ENCODE peak calls at places on chromosomes 5 and 9, in ten cellular contexts. One of them, this sample, is unnamed.

GRCh38 chr5:91383956-91384300 is 811 bp upstream of the ARRDC3 start:
- DNase-seq in thyroid gland: no peak
- DNase-seq in astrocyte of the spinal cord: no peak
- DNase-seq in tibial artery: peak
- DNase-seq in endothelial cell of umbilical vein: peak
- DNase-seq in fibroblast of pulmonary artery: no peak
- DNase-seq in CD8-positive, alpha-beta T cell: no peak
- DNase-seq in AG04449: no peak
- DNase-seq in A549: no peak
- DNase-seq in ovary: no peak
- DNase-seq in this sample: no peak

GRCh38 chr5:172399826-172400225 is 54.5 kb downstream of the SH3PXD2B start:
- DNase-seq in thyroid gland: no peak
- DNase-seq in astrocyte of the spinal cord: no peak
- DNase-seq in fibroblast of pulmonary artery: no peak
- DNase-seq in tibial artery: no peak
- DNase-seq in endothelial cell of umbilical vein: no peak
- DNase-seq in ovary: no peak
- DNase-seq in CD8-positive, alpha-beta T cell: no peak
- DNase-seq in A549: no peak
- DNase-seq in AG04449: no peak
- DNase-seq in this sample: no peak

GRCh38 chr5:124736111-124736813 is 10.2 kb downstream of the ZNF608 start:
- DNase-seq in fibroblast of pulmonary artery: no peak
- DNase-seq in astrocyte of the spinal cord: peak
- DNase-seq in A549: no peak
- DNase-seq in AG04449: no peak
- DNase-seq in endothelial cell of umbilical vein: no peak
- DNase-seq in CD8-positive, alpha-beta T cell: no peak
- DNase-seq in ovary: no peak
- DNase-seq in tibial artery: no peak
- DNase-seq in thyroid gland: no peak
- DNase-seq in this sample: no peak

GRCh38 chr9:32886021-32886420 is 102.7 kb downstream of the TMEM215 start:
- DNase-seq in AG04449: no peak
- DNase-seq in tibial artery: no peak
- DNase-seq in thyroid gland: no peak
- DNase-seq in ovary: no peak
- DNase-seq in astrocyte of the spinal cord: peak
- DNase-seq in endothelial cell of umbilical vein: no peak
- DNase-seq in A549: no peak
- DNase-seq in CD8-positive, alpha-beta T cell: no peak
- DNase-seq in fibroblast of pulmonary artery: no peak
- DNase-seq in this sample: no peak

GRCh38 chr5:126914813-126915436 is 115.4 kb downstream of the MARCHF3 start:
- DNase-seq in A549: no peak
- DNase-seq in tibial artery: no peak
- DNase-seq in CD8-positive, alpha-beta T cell: no peak
- DNase-seq in astrocyte of the spinal cord: no peak
- DNase-seq in thyroid gland: peak
- DNase-seq in AG04449: no peak
- DNase-seq in endothelial cell of umbilical vein: no peak
- DNase-seq in fibroblast of pulmonary artery: no peak
- DNase-seq in ovary: no peak
- DNase-seq in this sample: no peak

GRCh38 chr9:89743576-89744254 is 138.9 kb downstream of the GADD45G start:
- DNase-seq in A549: no peak
- DNase-seq in thyroid gland: no peak
- DNase-seq in AG04449: no peak
- DNase-seq in CD8-positive, alpha-beta T cell: peak
- DNase-seq in endothelial cell of umbilical vein: no peak
- DNase-seq in fibroblast of pulmonary artery: no peak
- DNase-seq in tibial artery: no peak
- DNase-seq in astrocyte of the spinal cord: no peak
- DNase-seq in ovary: no peak
- DNase-seq in this sample: no peak

GRCh38 chr5:181204561-181205401 is at the start of gene TRIM7:
- DNase-seq in astrocyte of the spinal cord: peak
- DNase-seq in A549: peak
- DNase-seq in AG04449: no peak
- DNase-seq in endothelial cell of umbilical vein: peak
- DNase-seq in ovary: peak
- DNase-seq in thyroid gland: peak
- DNase-seq in CD8-positive, alpha-beta T cell: no peak
- DNase-seq in tibial artery: peak
- DNase-seq in fibroblast of pulmonary artery: no peak
- DNase-seq in this sample: no peak

GRCh38 chr5:73189816-73190451 is 16.9 kb downstream of the TMEM174 start:
- DNase-seq in tibial artery: no peak
- DNase-seq in CD8-positive, alpha-beta T cell: no peak
- DNase-seq in AG04449: peak
- DNase-seq in endothelial cell of umbilical vein: no peak
- DNase-seq in fibroblast of pulmonary artery: peak
- DNase-seq in thyroid gland: peak
- DNase-seq in A549: no peak
- DNase-seq in ovary: peak
- DNase-seq in astrocyte of the spinal cord: peak
- DNase-seq in this sample: no peak

GRCh38 chr5:93607367-93608258 is 24.6 kb downstream of the NR2F1 start:
- DNase-seq in ovary: peak
- DNase-seq in astrocyte of the spinal cord: peak
- DNase-seq in thyroid gland: peak
- DNase-seq in AG04449: no peak
- DNase-seq in tibial artery: no peak
- DNase-seq in CD8-positive, alpha-beta T cell: no peak
- DNase-seq in A549: peak
- DNase-seq in endothelial cell of umbilical vein: peak
- DNase-seq in fibroblast of pulmonary artery: peak
- DNase-seq in this sample: no peak

GRCh38 chr5:123673107-123673506 is 161.1 kb downstream of the CSNK1G3 start:
- DNase-seq in astrocyte of the spinal cord: no peak
- DNase-seq in tibial artery: no peak
- DNase-seq in ovary: no peak
- DNase-seq in fibroblast of pulmonary artery: no peak
- DNase-seq in A549: peak
- DNase-seq in endothelial cell of umbilical vein: peak
- DNase-seq in thyroid gland: peak
- DNase-seq in CD8-positive, alpha-beta T cell: no peak
- DNase-seq in AG04449: no peak
- DNase-seq in this sample: no peak

GRCh38 chr5:32865475-32865874 is 154.4 kb downstream of the NPR3 start:
- DNase-seq in CD8-positive, alpha-beta T cell: no peak
- DNase-seq in tibial artery: no peak
- DNase-seq in ovary: no peak
- DNase-seq in endothelial cell of umbilical vein: no peak
- DNase-seq in AG04449: no peak
- DNase-seq in thyroid gland: no peak
- DNase-seq in fibroblast of pulmonary artery: no peak
- DNase-seq in A549: no peak
- DNase-seq in astrocyte of the spinal cord: peak
- DNase-seq in this sample: no peak

GRCh38 chr5:161230222-161230621 is 316.3 kb downstream of the GABRB2 start:
- DNase-seq in AG04449: no peak
- DNase-seq in fibroblast of pulmonary artery: no peak
- DNase-seq in CD8-positive, alpha-beta T cell: no peak
- DNase-seq in tibial artery: no peak
- DNase-seq in thyroid gland: no peak
- DNase-seq in ovary: no peak
- DNase-seq in astrocyte of the spinal cord: no peak
- DNase-seq in A549: no peak
- DNase-seq in endothelial cell of umbilical vein: no peak
- DNase-seq in this sample: no peak

GRCh38 chr5:101393795-101394450 is 490.8 kb upstream of the ST8SIA4 start:
- DNase-seq in endothelial cell of umbilical vein: no peak
- DNase-seq in thyroid gland: no peak
- DNase-seq in A549: no peak
- DNase-seq in CD8-positive, alpha-beta T cell: no peak
- DNase-seq in fibroblast of pulmonary artery: no peak
- DNase-seq in tibial artery: no peak
- DNase-seq in astrocyte of the spinal cord: no peak
- DNase-seq in AG04449: no peak
- DNase-seq in ovary: no peak
- DNase-seq in this sample: no peak

GRCh38 chr5:16856531-16856930 is 79.6 kb downstream of the MYO10 start:
- DNase-seq in ovary: no peak
- DNase-seq in fibroblast of pulmonary artery: peak
- DNase-seq in tibial artery: no peak
- DNase-seq in AG04449: no peak
- DNase-seq in thyroid gland: peak
- DNase-seq in CD8-positive, alpha-beta T cell: no peak
- DNase-seq in A549: peak
- DNase-seq in endothelial cell of umbilical vein: no peak
- DNase-seq in astrocyte of the spinal cord: no peak
- DNase-seq in this sample: peak

GRCh38 chr5:13934125-13934524 is 10.4 kb downstream of the DNAH5 start:
- DNase-seq in tibial artery: no peak
- DNase-seq in CD8-positive, alpha-beta T cell: no peak
- DNase-seq in endothelial cell of umbilical vein: no peak
- DNase-seq in astrocyte of the spinal cord: no peak
- DNase-seq in A549: no peak
- DNase-seq in ovary: no peak
- DNase-seq in thyroid gland: no peak
- DNase-seq in fibroblast of pulmonary artery: no peak
- DNase-seq in AG04449: no peak
- DNase-seq in this sample: no peak

GRCh38 chr9:12815895-12816294 is 41.1 kb downstream of the LURAP1L start:
- DNase-seq in CD8-positive, alpha-beta T cell: no peak
- DNase-seq in ovary: no peak
- DNase-seq in tibial artery: no peak
- DNase-seq in astrocyte of the spinal cord: no peak
- DNase-seq in AG04449: no peak
- DNase-seq in A549: peak
- DNase-seq in thyroid gland: no peak
- DNase-seq in endothelial cell of umbilical vein: no peak
- DNase-seq in fibroblast of pulmonary artery: peak
- DNase-seq in this sample: no peak

DNA sequence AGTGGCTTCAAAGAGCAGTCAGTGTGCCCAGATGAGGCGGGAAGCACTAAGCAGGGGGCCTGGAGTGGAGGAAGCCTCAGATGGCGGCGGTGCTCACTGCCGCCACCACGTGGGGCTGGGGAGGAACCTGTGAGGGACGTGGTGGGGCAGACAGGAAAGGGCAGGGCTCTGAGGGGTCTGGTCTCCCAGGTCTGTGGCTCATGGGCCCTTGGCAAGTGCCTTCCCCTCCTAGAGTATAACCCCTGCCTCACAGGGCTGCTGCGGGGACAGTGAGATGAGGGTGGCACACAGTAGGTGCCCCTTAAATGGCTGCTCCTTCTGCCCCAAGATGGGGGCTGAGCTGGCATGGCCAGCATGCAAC is 26.6 kb downstream of the NR5A1 start:
- DNase-seq in endothelial cell of umbilical vein: peak
- DNase-seq in ovary: no peak
- DNase-seq in AG04449: no peak
- DNase-seq in tibial artery: no peak
- DNase-seq in A549: peak
- DNase-seq in astrocyte of the spinal cord: peak
- DNase-seq in thyroid gland: no peak
- DNase-seq in CD8-positive, alpha-beta T cell: no peak
- DNase-seq in fibroblast of pulmonary artery: peak
- DNase-seq in this sample: no peak
- TF ChIP-seq CTCF in endothelial cell of umbilical vein: peak
- TF ChIP-seq CTCF in ovary: no peak
- TF ChIP-seq CTCF in AG04449: peak
- TF ChIP-seq CTCF in tibial artery: no peak
- TF ChIP-seq CTCF in A549: peak
- TF ChIP-seq CTCF in astrocyte of the spinal cord: peak
- TF ChIP-seq CTCF in thyroid gland: no peak
- TF ChIP-seq CTCF in CD8-positive, alpha-beta T cell: no peak
- TF ChIP-seq CTCF in fibroblast of pulmonary artery: peak
- TF ChIP-seq CTCF in this sample: peak

GRCh38 chr9:120399940-120400339 is 180.0 kb downstream of the CDK5RAP2 start:
- DNase-seq in A549: no peak
- DNase-seq in fibroblast of pulmonary artery: no peak
- DNase-seq in astrocyte of the spinal cord: no peak
- DNase-seq in endothelial cell of umbilical vein: no peak
- DNase-seq in thyroid gland: no peak
- DNase-seq in tibial artery: no peak
- DNase-seq in ovary: no peak
- DNase-seq in CD8-positive, alpha-beta T cell: no peak
- DNase-seq in AG04449: no peak
- DNase-seq in this sample: no peak
- H3K4me3 ChIP-seq in A549: no peak
- H3K4me3 ChIP-seq in fibroblast of pulmonary artery: no peak
- H3K4me3 ChIP-seq in astrocyte of the spinal cord: no peak
- H3K4me3 ChIP-seq in endothelial cell of umbilical vein: no peak
- H3K4me3 ChIP-seq in thyroid gland: no peak
- H3K4me3 ChIP-seq in tibial artery: no peak
- H3K4me3 ChIP-seq in ovary: no peak
- H3K4me3 ChIP-seq in CD8-positive, alpha-beta T cell: no peak
- H3K4me3 ChIP-seq in AG04449: no peak
- H3K4me3 ChIP-seq in this sample: no peak

GRCh38 chr5:87418506-87418905 is 5.8 kb upstream of the CCNH start:
- DNase-seq in ovary: no peak
- DNase-seq in astrocyte of the spinal cord: no peak
- DNase-seq in AG04449: no peak
- DNase-seq in thyroid gland: no peak
- DNase-seq in fibroblast of pulmonary artery: no peak
- DNase-seq in endothelial cell of umbilical vein: no peak
- DNase-seq in A549: no peak
- DNase-seq in CD8-positive, alpha-beta T cell: no peak
- DNase-seq in tibial artery: no peak
- DNase-seq in this sample: no peak

GRCh38 chr5:87421307-87421706 is 8.6 kb upstream of the CCNH start:
- DNase-seq in ovary: no peak
- DNase-seq in endothelial cell of umbilical vein: no peak
- DNase-seq in thyroid gland: no peak
- DNase-seq in fibroblast of pulmonary artery: no peak
- DNase-seq in AG04449: no peak
- DNase-seq in tibial artery: no peak
- DNase-seq in A549: no peak
- DNase-seq in astrocyte of the spinal cord: no peak
- DNase-seq in CD8-positive, alpha-beta T cell: no peak
- DNase-seq in this sample: no peak

DNA sequence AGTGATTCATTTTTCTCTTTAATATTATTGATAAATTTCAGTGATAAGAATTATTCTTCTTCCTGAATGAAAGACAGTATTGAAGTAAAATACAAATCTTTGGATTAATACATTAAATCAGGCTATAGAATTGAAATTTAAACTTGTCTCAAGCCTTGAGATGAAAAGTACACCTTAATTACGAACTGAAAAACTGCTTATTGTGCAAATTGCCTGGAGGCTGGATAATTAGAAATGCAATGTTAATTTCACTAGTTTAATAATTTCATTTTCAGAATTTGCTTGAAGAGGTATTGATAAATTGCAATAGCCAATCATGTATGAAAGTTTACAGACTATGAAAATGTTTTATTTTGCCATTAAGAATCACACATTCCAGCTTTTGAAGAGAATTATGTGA is 11.0 kb upstream of the CCNH start:
- DNase-seq in A549: no peak
- DNase-seq in AG04449: no peak
- DNase-seq in fibroblast of pulmonary artery: no peak
- DNase-seq in astrocyte of the spinal cord: no peak
- DNase-seq in CD8-positive, alpha-beta T cell: no peak
- DNase-seq in endothelial cell of umbilical vein: no peak
- DNase-seq in ovary: no peak
- DNase-seq in thyroid gland: no peak
- DNase-seq in tibial artery: no peak
- DNase-seq in this sample: no peak
- TF ChIP-seq CTCF in A549: no peak
- TF ChIP-seq CTCF in AG04449: no peak
- TF ChIP-seq CTCF in fibroblast of pulmonary artery: no peak
- TF ChIP-seq CTCF in astrocyte of the spinal cord: no peak
- TF ChIP-seq CTCF in CD8-positive, alpha-beta T cell: no peak
- TF ChIP-seq CTCF in endothelial cell of umbilical vein: no peak
- TF ChIP-seq CTCF in ovary: no peak
- TF ChIP-seq CTCF in thyroid gland: no peak
- TF ChIP-seq CTCF in tibial artery: no peak
- TF ChIP-seq CTCF in this sample: no peak

GRCh38 chr9:38244971-38245370 is 147.5 kb upstream of the ALDH1B1 start:
- DNase-seq in fibroblast of pulmonary artery: no peak
- DNase-seq in astrocyte of the spinal cord: no peak
- DNase-seq in A549: no peak
- DNase-seq in thyroid gland: no peak
- DNase-seq in tibial artery: no peak
- DNase-seq in ovary: no peak
- DNase-seq in CD8-positive, alpha-beta T cell: no peak
- DNase-seq in AG04449: no peak
- DNase-seq in endothelial cell of umbilical vein: no peak
- DNase-seq in this sample: no peak
- H3K4me3 ChIP-seq in fibroblast of pulmonary artery: no peak
- H3K4me3 ChIP-seq in astrocyte of the spinal cord: no peak
- H3K4me3 ChIP-seq in A549: no peak
- H3K4me3 ChIP-seq in thyroid gland: no peak
- H3K4me3 ChIP-seq in tibial artery: no peak
- H3K4me3 ChIP-seq in ovary: no peak
- H3K4me3 ChIP-seq in CD8-positive, alpha-beta T cell: no peak
- H3K4me3 ChIP-seq in AG04449: no peak
- H3K4me3 ChIP-seq in endothelial cell of umbilical vein: no peak
- H3K4me3 ChIP-seq in this sample: no peak